ENCODE peak calls at places on chromosomes 3 and 15, in seven cellular contexts. One of them, this sample, is unnamed.

GRCh38 chr15:22881739-22882440 is 43.4 kb downstream of the NIPA2 start:
- DNase-seq in BJ: no peak
- DNase-seq in fibroblast of the aortic adventitia: no peak
- DNase-seq in colonic mucosa: no peak
- DNase-seq in uterus: no peak
- DNase-seq in Peyer's patch: no peak
- DNase-seq in RWPE2: no peak
- DNase-seq in this sample: no peak

GRCh38 chr3:110966966-110967663 is 104.5 kb upstream of the NECTIN3 start:
- DNase-seq in BJ: no peak
- DNase-seq in fibroblast of the aortic adventitia: no peak
- DNase-seq in colonic mucosa: no peak
- DNase-seq in uterus: no peak
- DNase-seq in Peyer's patch: no peak
- DNase-seq in RWPE2: no peak
- DNase-seq in this sample: no peak

GRCh38 chr3:192133271-192133670 is 594.1 kb downstream of the FGF12 start:
- DNase-seq in BJ: no peak
- DNase-seq in fibroblast of the aortic adventitia: no peak
- DNase-seq in colonic mucosa: no peak
- DNase-seq in uterus: no peak
- DNase-seq in Peyer's patch: no peak
- DNase-seq in RWPE2: no peak
- DNase-seq in this sample: no peak

GRCh38 chr3:144107923-144108322 is 136.3 kb downstream of the DIPK2A start:
- DNase-seq in BJ: no peak
- DNase-seq in fibroblast of the aortic adventitia: no peak
- DNase-seq in colonic mucosa: no peak
- DNase-seq in uterus: no peak
- DNase-seq in Peyer's patch: no peak
- DNase-seq in RWPE2: no peak
- DNase-seq in this sample: no peak

GRCh38 chr15:80551348-80551747 is 143.8 kb upstream of the ABHD17C start:
- DNase-seq in BJ: no peak
- DNase-seq in fibroblast of the aortic adventitia: peak; percentile 19
- DNase-seq in colonic mucosa: no peak
- DNase-seq in uterus: no peak
- DNase-seq in Peyer's patch: no peak
- DNase-seq in RWPE2: no peak
- DNase-seq in this sample: no peak

GRCh38 chr15:76991741-76992645 is 2.9 kb upstream of the PSTPIP1 start:
- DNase-seq in BJ: no peak
- DNase-seq in fibroblast of the aortic adventitia: no peak
- DNase-seq in colonic mucosa: no peak
- DNase-seq in uterus: no peak
- DNase-seq in Peyer's patch: no peak
- DNase-seq in RWPE2: peak; percentile 54
- DNase-seq in this sample: no peak

GRCh38 chr15:50262533-50262932 is 3.0 kb downstream of the HDC start:
- DNase-seq in BJ: no peak
- DNase-seq in fibroblast of the aortic adventitia: no peak
- DNase-seq in colonic mucosa: no peak
- DNase-seq in uterus: no peak
- DNase-seq in Peyer's patch: no peak
- DNase-seq in RWPE2: no peak
- DNase-seq in this sample: no peak

GRCh38 chr3:195253981-195254432 is 17.0 kb downstream of the XXYLT1 start:
- DNase-seq in BJ: no peak
- DNase-seq in fibroblast of the aortic adventitia: no peak
- DNase-seq in colonic mucosa: peak; percentile 14
- DNase-seq in uterus: peak; percentile 15
- DNase-seq in Peyer's patch: no peak
- DNase-seq in RWPE2: no peak
- DNase-seq in this sample: no peak

GRCh38 chr15:81410318-81410753 is 36.3 kb upstream of the TMC3 start:
- DNase-seq in BJ: peak; percentile 21
- DNase-seq in fibroblast of the aortic adventitia: peak; percentile 92
- DNase-seq in colonic mucosa: peak; percentile 34
- DNase-seq in uterus: peak; percentile 76
- DNase-seq in Peyer's patch: no peak
- DNase-seq in RWPE2: no peak
- DNase-seq in this sample: peak; percentile 22

GRCh38 chr3:152235709-152236298 is 32.9 kb upstream of the MBNL1 start:
- DNase-seq in BJ: no peak
- DNase-seq in fibroblast of the aortic adventitia: peak; percentile 63
- DNase-seq in colonic mucosa: no peak
- DNase-seq in uterus: no peak
- DNase-seq in Peyer's patch: no peak
- DNase-seq in RWPE2: no peak
- DNase-seq in this sample: peak; percentile 74

GRCh38 chr15:51129513-51130197 is 34.9 kb upstream of the TNFAIP8L3 start:
- DNase-seq in BJ: no peak
- DNase-seq in fibroblast of the aortic adventitia: no peak
- DNase-seq in colonic mucosa: peak; percentile 77
- DNase-seq in uterus: no peak
- DNase-seq in Peyer's patch: no peak
- DNase-seq in RWPE2: no peak
- DNase-seq in this sample: no peak

GRCh38 chr15:76533060-76533955 is 196.7 kb downstream of the ISL2 start:
- DNase-seq in BJ: no peak
- DNase-seq in fibroblast of the aortic adventitia: no peak
- DNase-seq in colonic mucosa: peak; percentile 38
- DNase-seq in uterus: no peak
- DNase-seq in Peyer's patch: no peak
- DNase-seq in RWPE2: no peak
- DNase-seq in this sample: no peak

GRCh38 chr3:42652251-42652610 is 1.3 kb upstream of the ZBTB47 start:
- DNase-seq in BJ: no peak
- DNase-seq in fibroblast of the aortic adventitia: no peak
- DNase-seq in colonic mucosa: no peak
- DNase-seq in uterus: no peak
- DNase-seq in Peyer's patch: no peak
- DNase-seq in RWPE2: no peak
- DNase-seq in this sample: no peak
- H3K4me3 ChIP-seq in BJ: peak overlapping the region; percentile 21
- H3K4me3 ChIP-seq in fibroblast of the aortic adventitia: peak overlapping the region; percentile 87
- H3K4me3 ChIP-seq in colonic mucosa: peak overlapping the region; percentile 64
- H3K4me3 ChIP-seq in uterus: peak overlapping the region; percentile 88
- H3K4me3 ChIP-seq in Peyer's patch: peak overlapping the region; percentile 6
- H3K4me3 ChIP-seq in RWPE2: no peak overlapping the region
- H3K4me3 ChIP-seq in this sample: peak overlapping the region; percentile 81

GRCh38 chr3:100761211-100761921 is 52.1 kb downstream of the TFG start:
- DNase-seq in BJ: no peak
- DNase-seq in fibroblast of the aortic adventitia: no peak
- DNase-seq in colonic mucosa: no peak
- DNase-seq in uterus: no peak
- DNase-seq in Peyer's patch: no peak
- DNase-seq in RWPE2: no peak
- DNase-seq in this sample: no peak
- TF ChIP-seq CTCF in BJ: no peak
- TF ChIP-seq CTCF in fibroblast of the aortic adventitia: peak; percentile 19
- TF ChIP-seq CTCF in colonic mucosa: no peak
- TF ChIP-seq CTCF in uterus: no peak
- TF ChIP-seq CTCF in Peyer's patch: peak; percentile 28
- TF ChIP-seq CTCF in RWPE2: no peak
- TF ChIP-seq CTCF in this sample: peak; percentile 47

DNA sequence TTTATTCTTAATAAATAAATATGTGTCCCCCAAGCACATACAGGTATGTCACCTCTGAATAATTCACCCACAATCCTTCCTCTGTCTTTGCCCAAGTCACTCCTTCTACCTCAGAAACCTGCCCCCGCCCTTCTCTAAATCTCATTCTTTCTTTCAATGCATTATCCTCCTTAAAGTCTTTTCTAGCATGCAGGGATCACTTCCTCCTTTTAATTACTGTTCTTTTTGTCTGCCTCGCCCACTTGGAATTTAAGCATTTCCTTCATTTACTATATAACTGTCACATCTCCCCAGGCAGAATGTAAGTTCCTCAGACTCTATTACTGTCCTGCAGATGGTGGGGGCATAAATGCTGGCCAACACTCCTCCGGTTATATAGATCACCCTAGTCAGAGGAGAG is 7.8 kb downstream of the CCDC80 start:
- DNase-seq in BJ: no peak
- DNase-seq in fibroblast of the aortic adventitia: no peak
- DNase-seq in colonic mucosa: no peak
- DNase-seq in uterus: no peak
- DNase-seq in Peyer's patch: no peak
- DNase-seq in RWPE2: no peak
- DNase-seq in this sample: no peak
- H3K4me3 ChIP-seq in BJ: no peak overlapping the region
- H3K4me3 ChIP-seq in fibroblast of the aortic adventitia: peak overlapping the region; percentile 99
- H3K4me3 ChIP-seq in colonic mucosa: no peak overlapping the region
- H3K4me3 ChIP-seq in uterus: no peak overlapping the region
- H3K4me3 ChIP-seq in Peyer's patch: no peak overlapping the region
- H3K4me3 ChIP-seq in RWPE2: no peak overlapping the region
- H3K4me3 ChIP-seq in this sample: no peak overlapping the region

GRCh38 chr3:168461793-168462192 is 366.1 kb upstream of the GOLIM4 start:
- DNase-seq in BJ: no peak
- DNase-seq in fibroblast of the aortic adventitia: no peak
- DNase-seq in colonic mucosa: no peak
- DNase-seq in uterus: no peak
- DNase-seq in Peyer's patch: no peak
- DNase-seq in RWPE2: no peak
- DNase-seq in this sample: no peak

GRCh38 chr3:168472811-168473210 is 377.1 kb upstream of the GOLIM4 start:
- DNase-seq in BJ: no peak
- DNase-seq in fibroblast of the aortic adventitia: no peak
- DNase-seq in colonic mucosa: no peak
- DNase-seq in uterus: no peak
- DNase-seq in Peyer's patch: no peak
- DNase-seq in RWPE2: no peak
- DNase-seq in this sample: no peak

GRCh38 chr3:168467085-168467714 is 371.5 kb upstream of the GOLIM4 start:
- DNase-seq in BJ: peak; percentile 4
- DNase-seq in fibroblast of the aortic adventitia: peak; percentile 28
- DNase-seq in colonic mucosa: peak; percentile 18
- DNase-seq in uterus: no peak
- DNase-seq in Peyer's patch: no peak
- DNase-seq in RWPE2: no peak
- DNase-seq in this sample: no peak
- TF ChIP-seq CTCF in BJ: peak; percentile 46
- TF ChIP-seq CTCF in fibroblast of the aortic adventitia: peak; percentile 22
- TF ChIP-seq CTCF in colonic mucosa: no peak
- TF ChIP-seq CTCF in uterus: no peak
- TF ChIP-seq CTCF in Peyer's patch: peak; percentile 27
- TF ChIP-seq CTCF in RWPE2: peak; percentile 15
- TF ChIP-seq CTCF in this sample: peak; percentile 51

This sample was measured in epithelial cell of proximal tubule.